ENCODE peak calls at places on chromosomes 1 and 21, in four cellular contexts. V, N, B and X are unnamed samples.
A peak's percentile ranks its signal among the peaks of the same experiment; 100 is the strongest.

GRCh38 chr1:32883338-32883737 is 3.0 kb upstream of the HPCA start:
- DNase-seq in V (no peak), N (no peak), B (no peak), X (no peak)

GRCh38 chr1:212771341-212771740 is 20.2 kb downstream of the NSL1 start:
- DNase-seq in V (no peak), N (no peak), B (no peak), X (no peak)

GRCh38 chr1:89843279-89844121 is 22.7 kb downstream of the LRRC8D start:
- DNase-seq in V (peak; percentile 70), N (no peak), B (peak; percentile 75), X (peak; percentile 89)

GRCh38 chr1:19439464-19440171 is 45.7 kb downstream of the CAPZB start:
- DNase-seq in V (peak; percentile 25), N (peak; percentile 65), B (peak; percentile 33), X (peak; percentile 34)

GRCh38 chr1:28594661-28595411 is 2.8 kb downstream of the RAB42 start:
- DNase-seq in V (peak; percentile 28), N (no peak), B (no peak), X (no peak)

GRCh38 chr1:204660509-204660908 is 25.0 kb downstream of the LRRN2 start:
- DNase-seq in V (no peak), N (no peak), B (no peak), X (no peak)

GRCh38 chr1:183411091-183411490 is 7.1 kb downstream of the NMNAT2 start:
- DNase-seq in V (no peak), N (no peak), B (no peak), X (no peak)

GRCh38 chr1:65441464-65441863 is 21.0 kb downstream of the LEPR start:
- DNase-seq in V (no peak), N (no peak), B (no peak), X (no peak)

GRCh38 chr1:243316366-243316989 is 60.6 kb downstream of the SDCCAG8 start:
- DNase-seq in V (no peak), N (no peak), B (no peak), X (no peak)

GRCh38 chr1:47409311-47410085 is 6.6 kb upstream of the FOXE3 start:
- DNase-seq in V (no peak), N (no peak), B (no peak), X (no peak)

GRCh38 chr21:45021428-45022347 is 52.7 kb upstream of the ADARB1 start:
- DNase-seq in V (no peak), N (no peak), B (no peak), X (no peak)

GRCh38 chr1:63721531-63722189 is 52.2 kb upstream of the ROR1 start:
- DNase-seq in V (no peak), N (no peak), B (no peak), X (no peak)

GRCh38 chr1:212167098-212167497 is 118.1 kb upstream of the PPP2R5A start:
- DNase-seq in V (no peak), N (no peak), B (peak; percentile 90), X (peak; percentile 18)

GRCh38 chr1:59903136-59903754 is 23.3 kb downstream of the CYP2J2 start:
- DNase-seq in V (peak; percentile 22), N (no peak), B (peak; percentile 10), X (peak; percentile 31)

GRCh38 chr1:151156515-151156819 is at the start of gene TNFAIP8L2:
- DNase-seq in V (no peak), N (peak; percentile 44), B (no peak), X (peak; percentile 86)

GRCh38 chr1:45968941-45969666 is 163.3 kb downstream of the PIK3R3 start:
- DNase-seq in V (no peak), N (no peak), B (no peak), X (no peak)

GRCh38 chr1:206797534-206798383 is 25.5 kb upstream of the IL10 start:
- DNase-seq in V (peak; percentile 17), N (peak; percentile 69), B (no peak), X (peak; percentile 36)

GRCh38 chr1:166905136-166905535 is 29.1 kb upstream of the TADA1 start:
- DNase-seq in V (no peak), N (no peak), B (no peak), X (no peak)

GRCh38 chr1:175221548-175222175 is 29.1 kb upstream of the KIAA0040 start:
- DNase-seq in V (no peak), N (no peak), B (peak; percentile 43), X (no peak)

GRCh38 chr1:229819091-229819490 is 193.0 kb downstream of the URB2 start:
- DNase-seq in V (no peak), N (no peak), B (no peak), X (no peak)

GRCh38 chr1:198677027-198677426 is 38.2 kb downstream of the PTPRC start:
- DNase-seq in V (no peak), N (no peak), B (no peak), X (no peak)

GRCh38 chr1:45914836-45915235 is 111.4 kb downstream of the MAST2 start:
- DNase-seq in V (no peak), N (no peak), B (no peak), X (no peak)

GRCh38 chr21:45504021-45504515 is 38.2 kb downstream of the SLC19A1 start:
- DNase-seq in V (no peak), N (peak; percentile 40), B (no peak), X (no peak)

GRCh38 chr1:240562779-240563178 is 49.2 kb downstream of the GREM2 start:
- DNase-seq in V (no peak), N (no peak), B (no peak), X (no peak)

GRCh38 chr1:3066826-3067225 is 2.2 kb upstream of the PRDM16 start:
- DNase-seq in V (no peak), N (no peak), B (no peak), X (no peak)

GRCh38 chr1:164337885-164338284 is 221.1 kb upstream of the PBX1 start:
- DNase-seq in V (peak; percentile 15), N (no peak), B (no peak), X (no peak)

GRCh38 chr21:29371464-29371863 is 72.7 kb downstream of the BACH1 start:
- DNase-seq in V (no peak), N (no peak), B (no peak), X (no peak)

GRCh38 chr1:41662656-41663437 is 178.4 kb upstream of the EDN2 start:
- DNase-seq in V (peak; percentile 23), N (no peak), B (no peak), X (peak; percentile 22)

GRCh38 chr1:118185083-118185899 is at the start of gene SPAG17:
- DNase-seq in V (peak; percentile 53), N (peak; percentile 80), B (peak; percentile 11), X (peak; percentile 6)

GRCh38 chr1:74609810-74610371 is 63.7 kb downstream of the ERICH3 start:
- DNase-seq in V (no peak), N (no peak), B (no peak), X (no peak)

GRCh38 chr1:45050931-45051748 is 39.1 kb downstream of the UROD start:
- DNase-seq in V (no peak), N (no peak), B (no peak), X (no peak)

GRCh38 chr1:27518808-27519207 is 28.8 kb upstream of the WASF2 start:
- DNase-seq in V (no peak), N (no peak), B (no peak), X (no peak)

GRCh38 chr1:114728553-114728952 is 12.0 kb upstream of the NRAS start:
- DNase-seq in V (no peak), N (no peak), B (no peak), X (no peak)
- TF ChIP-seq MYC in V (no peak), N (no peak), B (no peak), X (no peak)

GRCh38 chr21:42063578-42064521 is 7.3 kb upstream of the UMODL1 start:
- DNase-seq in V (no peak), N (no peak), B (no peak), X (peak; percentile 87)
- TF ChIP-seq CTCF in V (no peak), N (no peak), B (no peak), X (no peak)

GRCh38 chr1:14136152-14136763 is 436.3 kb downstream of the PRDM2 start:
- DNase-seq in V (no peak), N (no peak), B (no peak), X (no peak)

GRCh38 chr1:14137411-14138134 is 437.6 kb downstream of the PRDM2 start:
- DNase-seq in V (no peak), N (no peak), B (no peak), X (no peak)

GRCh38 chr1:14138627-14139026 is 438.6 kb downstream of the PRDM2 start:
- DNase-seq in V (no peak), N (no peak), B (no peak), X (no peak)

GRCh38 chr1:14136881-14137280 is 436.9 kb downstream of the PRDM2 start:
- DNase-seq in V (no peak), N (no peak), B (no peak), X (no peak)

DNA sequence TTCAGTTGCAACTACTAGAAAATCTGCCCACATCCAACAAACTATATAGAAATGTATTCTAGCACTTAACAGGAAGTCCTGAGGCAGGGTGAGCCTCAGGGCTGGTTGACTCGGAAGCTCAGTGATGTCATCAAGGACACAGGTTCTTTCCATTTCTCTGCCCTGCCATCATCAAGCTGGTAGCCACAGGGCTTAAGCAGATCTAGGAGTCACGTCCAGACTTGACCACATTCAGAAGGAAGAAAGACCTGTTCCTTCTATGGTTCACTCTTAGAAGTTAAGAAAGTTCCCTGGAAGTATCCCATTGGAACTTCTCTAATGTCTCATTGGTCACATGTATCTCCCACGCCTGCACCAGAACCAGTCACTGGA is 438.1 kb downstream of the PRDM2 start:
- DNase-seq in V (no peak), N (no peak), B (no peak), X (no peak)
- TF ChIP-seq MYC in V (no peak), N (no peak), B (no peak), X (no peak)

DNA sequence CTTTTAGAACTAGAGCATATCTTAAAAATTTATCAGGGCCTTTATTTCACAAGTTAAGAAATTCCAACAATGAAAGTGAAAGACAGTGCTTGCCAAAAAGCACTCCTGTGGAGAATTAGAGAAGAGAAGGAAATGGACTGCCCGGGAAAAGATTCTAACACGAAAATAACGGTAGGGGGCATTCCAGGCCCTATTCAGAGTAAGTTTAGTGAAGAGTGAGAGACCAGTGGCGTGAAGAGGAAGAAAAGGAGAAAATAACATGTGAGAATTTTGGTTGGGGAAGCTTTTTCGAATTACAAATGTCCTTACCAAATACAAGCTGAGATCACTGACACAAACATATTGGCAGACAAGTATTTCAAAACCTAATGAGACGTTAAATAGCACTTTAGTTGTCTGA is 38.4 kb upstream of the RBM34 start:
- DNase-seq in V (peak; percentile 28), N (no peak), B (peak; percentile 60), X (no peak)
- TF ChIP-seq CTCF in V (peak; percentile 35), N (peak; percentile 56), B (peak; percentile 31), X (no peak)

GRCh38 chr1:224791362-224791941 is 138.0 kb upstream of the DNAH14 start:
- DNase-seq in V (no peak), N (no peak), B (no peak), X (peak; percentile 66)
- TF ChIP-seq MYC in V (no peak), N (no peak), B (no peak), X (peak; percentile 68)

GRCh38 chr1:209751627-209752231 is 4.1 kb upstream of the TRAF3IP3 start:
- DNase-seq in V (no peak), N (no peak), B (no peak), X (no peak)

GRCh38 chr1:209749660-209750059 is 6.2 kb upstream of the TRAF3IP3 start:
- DNase-seq in V (no peak), N (no peak), B (no peak), X (no peak)

GRCh38 chr1:209748620-209749019 is 7.2 kb upstream of the TRAF3IP3 start:
- DNase-seq in V (no peak), N (no peak), B (no peak), X (peak; percentile 18)

GRCh38 chr1:209746469-209747269 is 9.2 kb upstream of the TRAF3IP3 start:
- DNase-seq in V (no peak), N (no peak), B (no peak), X (no peak)

GRCh38 chr1:209747580-209748262 is 8.1 kb upstream of the TRAF3IP3 start:
- DNase-seq in V (peak; percentile 97), N (peak; percentile 96), B (peak; percentile 93), X (peak; percentile 96)
- TF ChIP-seq CTCF in V (peak; percentile 96), N (peak; percentile 100), B (peak; percentile 97), X (peak; percentile 58)